ENCODE peak calls at places on chromosome 18, in nine cellular contexts. One of them, this sample, is unnamed.

GRCh38 chr18:43789234-43790000 is 512.1 kb upstream of the SYT4 start:
- DNase-seq in adrenal gland: no peak
- DNase-seq in stomach: no peak
- DNase-seq in sigmoid colon: no peak
- DNase-seq in HCT116: no peak
- DNase-seq in K562: no peak
- DNase-seq in H1: no peak
- DNase-seq in heart left ventricle: no peak
- DNase-seq in IMR-90: no peak
- DNase-seq in this sample: no peak

GRCh38 chr18:48171490-48172188 is 237.5 kb downstream of the ZBTB7C start:
- DNase-seq in IMR-90: no peak
- DNase-seq in stomach: no peak
- DNase-seq in adrenal gland: no peak
- DNase-seq in H1: no peak
- DNase-seq in K562: no peak
- DNase-seq in HCT116: no peak
- DNase-seq in sigmoid colon: peak
- DNase-seq in heart left ventricle: no peak
- DNase-seq in this sample: no peak

GRCh38 chr18:43665239-43665788 is 388.0 kb upstream of the SYT4 start:
- DNase-seq in IMR-90: peak
- DNase-seq in K562: no peak
- DNase-seq in heart left ventricle: no peak
- DNase-seq in H1: no peak
- DNase-seq in HCT116: no peak
- DNase-seq in stomach: no peak
- DNase-seq in adrenal gland: no peak
- DNase-seq in sigmoid colon: no peak
- DNase-seq in this sample: no peak

GRCh38 chr18:57002627-57003026 is 144.3 kb upstream of the BOD1L2 start:
- DNase-seq in adrenal gland: no peak
- DNase-seq in H1: no peak
- DNase-seq in heart left ventricle: no peak
- DNase-seq in IMR-90: no peak
- DNase-seq in stomach: no peak
- DNase-seq in K562: no peak
- DNase-seq in sigmoid colon: no peak
- DNase-seq in HCT116: no peak
- DNase-seq in this sample: no peak

GRCh38 chr18:67218556-67218955 is 298.0 kb downstream of the DSEL start:
- DNase-seq in HCT116: no peak
- DNase-seq in stomach: no peak
- DNase-seq in H1: no peak
- DNase-seq in K562: no peak
- DNase-seq in heart left ventricle: no peak
- DNase-seq in sigmoid colon: no peak
- DNase-seq in adrenal gland: no peak
- DNase-seq in IMR-90: no peak
- DNase-seq in this sample: no peak

GRCh38 chr18:27223570-27224340 is 38.6 kb upstream of the CHST9 start:
- DNase-seq in K562: no peak
- DNase-seq in heart left ventricle: no peak
- DNase-seq in sigmoid colon: no peak
- DNase-seq in HCT116: no peak
- DNase-seq in IMR-90: no peak
- DNase-seq in adrenal gland: no peak
- DNase-seq in stomach: no peak
- DNase-seq in H1: no peak
- DNase-seq in this sample: no peak

GRCh38 chr18:49355028-49355427 is 105.4 kb downstream of the DYM start:
- DNase-seq in stomach: no peak
- DNase-seq in H1: no peak
- DNase-seq in HCT116: no peak
- DNase-seq in sigmoid colon: no peak
- DNase-seq in adrenal gland: no peak
- DNase-seq in IMR-90: no peak
- DNase-seq in K562: no peak
- DNase-seq in heart left ventricle: no peak
- DNase-seq in this sample: no peak

GRCh38 chr18:59640721-59641120 is 56.5 kb downstream of the CCBE1 start:
- DNase-seq in HCT116: no peak
- DNase-seq in H1: no peak
- DNase-seq in adrenal gland: no peak
- DNase-seq in IMR-90: no peak
- DNase-seq in heart left ventricle: no peak
- DNase-seq in stomach: no peak
- DNase-seq in sigmoid colon: no peak
- DNase-seq in K562: no peak
- DNase-seq in this sample: no peak

GRCh38 chr18:27121108-27121507 is 64.0 kb downstream of the CHST9 start:
- DNase-seq in IMR-90: no peak
- DNase-seq in adrenal gland: no peak
- DNase-seq in stomach: no peak
- DNase-seq in heart left ventricle: no peak
- DNase-seq in sigmoid colon: no peak
- DNase-seq in HCT116: no peak
- DNase-seq in K562: no peak
- DNase-seq in H1: no peak
- DNase-seq in this sample: no peak

GRCh38 chr18:61551586-61551985 is 218.4 kb downstream of the CDH20 start:
- DNase-seq in IMR-90: peak
- DNase-seq in adrenal gland: peak
- DNase-seq in stomach: no peak
- DNase-seq in HCT116: peak
- DNase-seq in sigmoid colon: no peak
- DNase-seq in H1: no peak
- DNase-seq in heart left ventricle: no peak
- DNase-seq in K562: peak
- DNase-seq in this sample: no peak

GRCh38 chr18:42412896-42413295 is 457.9 kb downstream of the PIK3C3 start:
- DNase-seq in sigmoid colon: no peak
- DNase-seq in adrenal gland: no peak
- DNase-seq in K562: no peak
- DNase-seq in IMR-90: no peak
- DNase-seq in HCT116: no peak
- DNase-seq in heart left ventricle: no peak
- DNase-seq in H1: no peak
- DNase-seq in stomach: no peak
- DNase-seq in this sample: no peak
- H3K27ac ChIP-seq in sigmoid colon: no peak
- H3K27ac ChIP-seq in adrenal gland: no peak
- H3K27ac ChIP-seq in K562: no peak
- H3K27ac ChIP-seq in IMR-90: no peak
- H3K27ac ChIP-seq in HCT116: no peak
- H3K27ac ChIP-seq in heart left ventricle: no peak
- H3K27ac ChIP-seq in H1: no peak
- H3K27ac ChIP-seq in stomach: no peak
- H3K27ac ChIP-seq in this sample: no peak

GRCh38 chr18:74980669-74981068 is 228.3 kb downstream of the PTGR3 start:
- DNase-seq in H1: no peak
- DNase-seq in HCT116: no peak
- DNase-seq in adrenal gland: no peak
- DNase-seq in heart left ventricle: no peak
- DNase-seq in sigmoid colon: no peak
- DNase-seq in stomach: no peak
- DNase-seq in K562: no peak
- DNase-seq in IMR-90: no peak
- DNase-seq in this sample: no peak

GRCh38 chr18:74972354-74972753 is 236.6 kb downstream of the PTGR3 start:
- DNase-seq in heart left ventricle: no peak
- DNase-seq in stomach: no peak
- DNase-seq in sigmoid colon: no peak
- DNase-seq in IMR-90: no peak
- DNase-seq in K562: no peak
- DNase-seq in adrenal gland: no peak
- DNase-seq in H1: no peak
- DNase-seq in HCT116: no peak
- DNase-seq in this sample: no peak

GRCh38 chr18:74977041-74977440 is 231.9 kb downstream of the PTGR3 start:
- DNase-seq in IMR-90: peak
- DNase-seq in HCT116: no peak
- DNase-seq in sigmoid colon: no peak
- DNase-seq in H1: no peak
- DNase-seq in stomach: no peak
- DNase-seq in heart left ventricle: no peak
- DNase-seq in adrenal gland: no peak
- DNase-seq in K562: no peak
- DNase-seq in this sample: no peak

GRCh38 chr18:74981476-74981875 is 227.5 kb downstream of the PTGR3 start:
- DNase-seq in stomach: no peak
- DNase-seq in sigmoid colon: no peak
- DNase-seq in HCT116: no peak
- DNase-seq in heart left ventricle: no peak
- DNase-seq in K562: no peak
- DNase-seq in IMR-90: no peak
- DNase-seq in H1: no peak
- DNase-seq in adrenal gland: no peak
- DNase-seq in this sample: no peak

DNA sequence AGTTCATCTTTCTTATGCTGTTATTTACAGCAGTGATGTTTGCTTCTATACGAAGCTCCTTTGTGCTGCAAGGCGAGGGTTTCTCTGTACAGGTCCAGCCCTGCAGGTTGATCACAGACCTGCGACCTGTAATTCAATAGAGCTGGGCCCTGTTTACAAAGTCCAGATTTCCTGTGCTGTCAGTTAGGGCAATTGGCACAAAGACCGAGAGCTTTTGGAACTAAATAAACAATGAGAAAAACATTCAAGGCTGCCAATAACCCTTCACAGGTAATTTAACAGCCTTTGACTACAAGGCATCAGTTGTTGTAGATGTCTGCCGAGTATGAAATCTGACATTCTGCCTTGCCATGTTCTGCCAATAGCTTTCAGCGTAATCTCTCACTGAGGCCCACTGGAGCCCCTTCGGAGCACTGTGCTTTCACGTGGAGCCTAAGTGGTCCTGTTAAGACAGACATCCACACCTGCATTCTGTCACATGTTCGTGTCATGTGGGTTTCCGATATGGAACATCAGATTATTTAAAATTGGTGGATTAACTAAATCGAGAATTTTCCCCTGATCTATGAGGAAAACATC is 232.5 kb downstream of the PTGR3 start:
- DNase-seq in IMR-90: no peak
- DNase-seq in stomach: no peak
- DNase-seq in K562: no peak
- DNase-seq in HCT116: no peak
- DNase-seq in H1: no peak
- DNase-seq in sigmoid colon: no peak
- DNase-seq in adrenal gland: no peak
- DNase-seq in heart left ventricle: no peak
- DNase-seq in this sample: no peak
- TF ChIP-seq POLR2A in IMR-90: no peak
- TF ChIP-seq POLR2A in stomach: no peak
- TF ChIP-seq POLR2A in K562: no peak
- TF ChIP-seq POLR2A in HCT116: no peak
- TF ChIP-seq POLR2A in H1: no peak
- TF ChIP-seq POLR2A in sigmoid colon: no peak
- TF ChIP-seq POLR2A in adrenal gland: no peak
- TF ChIP-seq POLR2A in heart left ventricle: no peak
- TF ChIP-seq POLR2A in this sample: no peak

GRCh38 chr18:58025205-58025604 is 18.8 kb upstream of the NEDD4L start:
- DNase-seq in H1: no peak
- DNase-seq in stomach: no peak
- DNase-seq in heart left ventricle: no peak
- DNase-seq in sigmoid colon: no peak
- DNase-seq in HCT116: no peak
- DNase-seq in adrenal gland: no peak
- DNase-seq in IMR-90: no peak
- DNase-seq in K562: no peak
- DNase-seq in this sample: no peak
- H3K4me3 ChIP-seq in H1: no peak
- H3K4me3 ChIP-seq in stomach: no peak
- H3K4me3 ChIP-seq in heart left ventricle: no peak
- H3K4me3 ChIP-seq in sigmoid colon: no peak
- H3K4me3 ChIP-seq in HCT116: no peak
- H3K4me3 ChIP-seq in adrenal gland: no peak
- H3K4me3 ChIP-seq in IMR-90: no peak
- H3K4me3 ChIP-seq in K562: no peak
- H3K4me3 ChIP-seq in this sample: no peak

GRCh38 chr18:21638822-21639221 is 26.7 kb downstream of the SNRPD1 start:
- DNase-seq in IMR-90: no peak
- DNase-seq in heart left ventricle: no peak
- DNase-seq in adrenal gland: no peak
- DNase-seq in HCT116: no peak
- DNase-seq in H1: no peak
- DNase-seq in K562: no peak
- DNase-seq in sigmoid colon: no peak
- DNase-seq in stomach: no peak
- DNase-seq in this sample: no peak
- H3K27ac ChIP-seq in IMR-90: no peak
- H3K27ac ChIP-seq in heart left ventricle: no peak
- H3K27ac ChIP-seq in adrenal gland: no peak
- H3K27ac ChIP-seq in HCT116: no peak
- H3K27ac ChIP-seq in H1: no peak
- H3K27ac ChIP-seq in K562: no peak
- H3K27ac ChIP-seq in sigmoid colon: no peak
- H3K27ac ChIP-seq in stomach: no peak
- H3K27ac ChIP-seq in this sample: no peak

GRCh38 chr18:11658989-11659388 is 30.1 kb upstream of the GNAL start:
- DNase-seq in adrenal gland: no peak
- DNase-seq in H1: no peak
- DNase-seq in heart left ventricle: no peak
- DNase-seq in HCT116: no peak
- DNase-seq in IMR-90: no peak
- DNase-seq in K562: no peak
- DNase-seq in stomach: no peak
- DNase-seq in sigmoid colon: no peak
- DNase-seq in this sample: peak

GRCh38 chr18:11658019-11658418 is 31.0 kb upstream of the GNAL start:
- DNase-seq in H1: no peak
- DNase-seq in stomach: no peak
- DNase-seq in adrenal gland: no peak
- DNase-seq in IMR-90: no peak
- DNase-seq in heart left ventricle: no peak
- DNase-seq in K562: no peak
- DNase-seq in sigmoid colon: no peak
- DNase-seq in HCT116: no peak
- DNase-seq in this sample: peak

GRCh38 chr18:11655605-11655932 is 33.5 kb upstream of the GNAL start:
- DNase-seq in stomach: no peak
- DNase-seq in IMR-90: no peak
- DNase-seq in heart left ventricle: no peak
- DNase-seq in adrenal gland: no peak
- DNase-seq in K562: no peak
- DNase-seq in H1: no peak
- DNase-seq in HCT116: no peak
- DNase-seq in sigmoid colon: no peak
- DNase-seq in this sample: no peak

GRCh38 chr18:11657152-11657551 is 31.9 kb upstream of the GNAL start:
- DNase-seq in IMR-90: no peak
- DNase-seq in adrenal gland: no peak
- DNase-seq in H1: no peak
- DNase-seq in stomach: no peak
- DNase-seq in K562: no peak
- DNase-seq in heart left ventricle: no peak
- DNase-seq in sigmoid colon: no peak
- DNase-seq in HCT116: no peak
- DNase-seq in this sample: no peak

GRCh38 chr18:11657554-11657953 is 31.5 kb upstream of the GNAL start:
- DNase-seq in IMR-90: no peak
- DNase-seq in adrenal gland: no peak
- DNase-seq in stomach: no peak
- DNase-seq in K562: no peak
- DNase-seq in sigmoid colon: no peak
- DNase-seq in HCT116: no peak
- DNase-seq in H1: no peak
- DNase-seq in heart left ventricle: no peak
- DNase-seq in this sample: peak
- TF ChIP-seq POLR2A in IMR-90: no peak
- TF ChIP-seq POLR2A in adrenal gland: no peak
- TF ChIP-seq POLR2A in stomach: no peak
- TF ChIP-seq POLR2A in K562: no peak
- TF ChIP-seq POLR2A in sigmoid colon: no peak
- TF ChIP-seq POLR2A in HCT116: no peak
- TF ChIP-seq POLR2A in H1: no peak
- TF ChIP-seq POLR2A in heart left ventricle: no peak
- TF ChIP-seq POLR2A in this sample: no peak

This sample was measured in vagina.